ENCODE peak calls at places on chromosomes 1 and 21, in five cellular contexts. E is GM12878, T is K562, Z is H1, Q is HepG2. Y is an unnamed sample.

GRCh38 chr1:53644496-53644895 is 94.5 kb downstream of the GLIS1 start:
- DNase-seq in Z (no peak), Q (no peak), E (no peak), T (no peak), Y (no peak)

GRCh38 chr1:248906741-248907661 is 966 bp downstream of the PGBD2 start:
- DNase-seq in T (no peak), Z (no peak), Q (peak), E (no peak), Y (no peak)

GRCh38 chr21:45592208-45592619 is 50.0 kb upstream of the SLC19A1 start:
- DNase-seq in E (peak), Z (no peak), T (peak), Q (no peak), Y (no peak)

GRCh38 chr1:234605983-234606730 is 3.8 kb downstream of the IRF2BP2 start:
- DNase-seq in E (no peak), Z (no peak), Q (peak), T (peak), Y (no peak)

GRCh38 chr21:36719614-36720013 is 20.7 kb downstream of the SIM2 start:
- DNase-seq in Z (no peak), T (no peak), Q (no peak), E (no peak), Y (no peak)

GRCh38 chr1:11156958-11157357 is 32.2 kb upstream of the ANGPTL7 start:
- DNase-seq in Z (no peak), T (no peak), Q (no peak), E (no peak), Y (no peak)

GRCh38 chr1:234970731-234971476 is 157.7 kb downstream of the TOMM20 start:
- DNase-seq in T (no peak), E (no peak), Z (peak), Q (peak), Y (peak)

GRCh38 chr1:11563560-11564069 is 84.7 kb downstream of the DISP3 start:
- DNase-seq in E (no peak), Q (no peak), T (peak), Z (no peak), Y (peak)

GRCh38 chr21:34086887-34087306 is 13.5 kb downstream of the MRPS6 start:
- DNase-seq in Q (no peak), Z (no peak), T (peak), E (no peak), Y (no peak)

DNA sequence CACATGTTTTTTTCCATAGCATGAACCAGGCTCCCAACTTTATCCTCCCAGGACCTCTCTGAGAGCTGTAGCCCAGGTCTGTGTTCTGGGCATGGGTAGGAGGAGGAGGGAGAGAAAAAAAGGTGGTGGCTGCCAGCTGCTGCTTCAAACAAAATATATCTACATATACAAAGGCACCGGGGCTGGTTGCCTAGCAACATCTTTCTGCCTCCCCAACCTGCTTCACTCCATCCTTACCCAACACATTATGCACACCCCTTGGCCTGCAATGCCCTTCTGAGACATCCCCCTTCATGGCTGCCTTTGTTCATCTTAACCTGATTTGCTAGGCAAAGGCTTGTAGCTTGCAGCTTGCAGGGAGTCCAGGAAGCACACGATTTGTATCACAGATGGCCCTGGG is 27.2 kb upstream of the ATP1A1 start:
- DNase-seq in Z (no peak), T (no peak), E (no peak), Q (no peak), Y (peak)
- TF ChIP-seq GABPA in Z (no peak), T (no peak), E (no peak), Q (no peak), Y (no peak)

GRCh38 chr1:98677288-98677687 is 15.8 kb downstream of the SNX7 start:
- DNase-seq in Q (no peak), T (no peak), E (no peak), Z (no peak), Y (no peak)
- TF ChIP-seq MAX in Q (no peak), T (no peak), E (no peak), Z (no peak), Y (no peak)

GRCh38 chr1:42219627-42220026 is 55.1 kb upstream of the GUCA2A start:
- DNase-seq in E (no peak), Z (no peak), T (no peak), Q (no peak), Y (no peak)

GRCh38 chr1:42223036-42223435 is 58.5 kb upstream of the GUCA2A start:
- DNase-seq in Q (no peak), T (no peak), Z (no peak), E (no peak), Y (no peak)

DNA sequence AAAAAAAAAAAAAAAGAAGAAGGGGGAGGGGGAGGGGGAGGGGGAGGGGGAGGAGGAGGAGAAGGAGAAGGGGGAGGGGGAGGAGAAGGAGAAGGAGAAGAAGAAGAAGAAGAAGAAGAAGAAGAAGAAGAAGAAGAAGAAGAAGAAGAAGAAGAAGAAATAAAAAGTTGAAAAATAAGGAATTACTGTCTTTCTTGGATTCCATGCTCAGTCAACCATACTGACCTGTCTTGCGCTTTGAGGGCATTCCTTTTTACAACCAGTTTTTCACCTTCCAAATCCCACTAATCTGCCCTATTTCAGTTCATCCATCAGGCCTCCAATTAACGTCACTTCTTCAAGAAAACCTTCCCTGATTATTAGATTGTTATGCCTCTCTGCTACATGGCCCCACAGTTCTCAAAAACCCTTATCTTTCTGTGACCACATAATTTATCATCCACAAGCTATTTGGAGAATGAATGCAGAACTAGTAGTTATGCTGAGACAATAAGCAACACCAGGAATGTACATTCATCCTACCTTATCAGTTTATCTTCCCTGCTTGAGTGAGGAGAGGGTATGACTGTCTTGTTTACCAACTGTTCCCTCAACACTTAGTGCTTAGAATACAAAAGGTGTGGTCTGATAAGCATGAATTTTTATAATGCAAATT is 57.5 kb upstream of the GUCA2A start:
- DNase-seq in T (peak), E (no peak), Q (peak), Z (no peak), Y (no peak)
- TF ChIP-seq GABPA in T (no peak), E (no peak), Q (no peak), Z (no peak), Y (no peak)

GRCh38 chr1:117826119-117826518 is 103.3 kb downstream of the GDAP2 start:
- DNase-seq in Z (no peak), Q (no peak), E (no peak), T (no peak), Y (no peak)

GRCh38 chr1:117826551-117827078 is 102.8 kb downstream of the GDAP2 start:
- DNase-seq in Z (no peak), Q (peak), E (no peak), T (no peak), Y (peak)

GRCh38 chr1:117825414-117825813 is 104.0 kb downstream of the GDAP2 start:
- DNase-seq in Q (no peak), T (no peak), Z (no peak), E (no peak), Y (no peak)

GRCh38 chr1:117821782-117822447 is 107.5 kb downstream of the GDAP2 start:
- DNase-seq in T (peak), E (no peak), Z (no peak), Q (peak), Y (no peak)

DNA sequence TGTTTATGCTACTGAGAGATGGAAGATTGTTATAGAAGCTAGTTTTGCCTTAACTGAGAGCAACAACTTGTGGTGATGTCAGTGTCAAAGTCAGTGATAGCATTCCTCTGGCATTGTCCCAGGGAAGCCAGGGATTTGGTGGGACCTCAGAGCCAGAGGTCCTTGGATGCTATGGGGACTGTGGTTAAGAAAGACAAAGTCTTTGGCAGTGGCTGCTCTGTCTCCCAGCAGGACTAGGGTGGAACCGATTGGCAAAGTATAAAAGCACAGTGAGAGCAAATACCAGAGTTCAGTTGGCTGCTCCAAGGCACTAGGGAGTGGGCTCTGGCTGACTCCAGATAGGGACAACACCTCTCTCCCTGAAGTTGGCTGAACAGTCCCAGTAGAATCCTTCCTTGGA is 104.8 kb downstream of the GDAP2 start:
- DNase-seq in T (no peak), E (no peak), Q (no peak), Z (no peak), Y (no peak)
- TF ChIP-seq MAX in T (no peak), E (no peak), Q (no peak), Z (no peak), Y (no peak)

DNA sequence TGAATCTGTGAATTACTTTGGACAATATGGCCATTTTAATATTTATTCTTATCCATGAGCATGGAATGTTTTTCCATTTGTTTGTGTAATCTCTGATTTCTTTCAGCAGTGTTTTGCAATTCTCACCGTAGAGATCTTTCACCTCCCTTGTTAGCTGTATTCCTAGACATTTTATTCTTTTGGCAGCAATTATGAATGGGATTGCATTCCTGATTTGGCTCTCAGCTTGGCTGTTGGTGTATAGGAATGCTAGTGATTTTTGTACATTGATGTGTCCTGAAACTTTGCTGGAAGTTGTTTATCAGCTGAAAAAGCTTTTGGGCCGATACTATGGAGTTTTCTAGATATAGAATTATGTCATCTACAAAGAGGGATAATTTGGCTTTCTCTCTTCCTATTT is 44.2 kb upstream of the NEGR1 start:
- DNase-seq in Z (no peak), T (no peak), E (no peak), Q (no peak), Y (no peak)
- TF ChIP-seq GABPA in Z (no peak), T (no peak), E (no peak), Q (no peak), Y (no peak)

GRCh38 chr1:59716551-59717231 is 98.1 kb upstream of the HOOK1 start:
- DNase-seq in Q (no peak), E (no peak), Z (no peak), T (no peak), Y (no peak)

GRCh38 chr1:59718989-59719360 is 95.8 kb upstream of the HOOK1 start:
- DNase-seq in Q (no peak), T (no peak), E (no peak), Z (no peak), Y (no peak)

GRCh38 chr1:59718064-59718988 is 96.4 kb upstream of the HOOK1 start:
- DNase-seq in Z (no peak), E (no peak), T (peak), Q (peak), Y (no peak)

GRCh38 chr1:59714966-59715365 is 99.8 kb upstream of the HOOK1 start:
- DNase-seq in E (no peak), Z (no peak), Q (no peak), T (no peak), Y (no peak)

DNA sequence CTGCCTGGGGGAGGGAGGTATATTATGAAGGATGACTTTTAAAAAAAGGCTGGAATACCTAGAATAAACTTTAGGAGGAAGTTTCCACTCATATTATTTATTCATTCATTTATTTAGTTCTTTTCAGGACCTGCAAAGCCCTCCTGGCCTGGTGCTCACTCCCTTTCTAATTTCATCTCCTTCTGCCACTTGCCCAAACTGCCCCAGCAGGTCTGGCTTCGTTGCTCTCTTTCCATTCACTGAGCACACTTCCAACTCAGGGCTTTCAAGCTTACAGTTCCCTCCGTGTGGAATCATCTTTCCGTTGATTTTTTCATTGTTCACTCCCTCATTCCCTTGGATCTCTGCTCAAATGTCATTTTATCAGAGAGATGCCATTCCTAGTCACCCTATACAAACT is 94.0 kb upstream of the HOOK1 start:
- DNase-seq in E (no peak), Q (no peak), T (no peak), Z (no peak), Y (no peak)
- TF ChIP-seq MAX in E (no peak), Q (no peak), T (no peak), Z (no peak), Y (no peak)

GRCh38 chr1:223714421-223714724 is 2.0 kb downstream of the CAPN2 start:
- DNase-seq in Q (no peak), Z (no peak), T (no peak), E (no peak), Y (no peak)

GRCh38 chr1:223714849-223715709 is 2.7 kb downstream of the CAPN2 start:
- DNase-seq in T (peak), Q (no peak), E (no peak), Z (no peak), Y (no peak)

GRCh38 chr1:223712856-223713494 is 636 bp downstream of the CAPN2 start:
- DNase-seq in Q (no peak), T (peak), E (no peak), Z (peak), Y (no peak)

GRCh38 chr1:223712184-223712855 is at the start of gene CAPN2:
- DNase-seq in E (no peak), Z (peak), T (peak), Q (no peak), Y (peak)

DNA sequence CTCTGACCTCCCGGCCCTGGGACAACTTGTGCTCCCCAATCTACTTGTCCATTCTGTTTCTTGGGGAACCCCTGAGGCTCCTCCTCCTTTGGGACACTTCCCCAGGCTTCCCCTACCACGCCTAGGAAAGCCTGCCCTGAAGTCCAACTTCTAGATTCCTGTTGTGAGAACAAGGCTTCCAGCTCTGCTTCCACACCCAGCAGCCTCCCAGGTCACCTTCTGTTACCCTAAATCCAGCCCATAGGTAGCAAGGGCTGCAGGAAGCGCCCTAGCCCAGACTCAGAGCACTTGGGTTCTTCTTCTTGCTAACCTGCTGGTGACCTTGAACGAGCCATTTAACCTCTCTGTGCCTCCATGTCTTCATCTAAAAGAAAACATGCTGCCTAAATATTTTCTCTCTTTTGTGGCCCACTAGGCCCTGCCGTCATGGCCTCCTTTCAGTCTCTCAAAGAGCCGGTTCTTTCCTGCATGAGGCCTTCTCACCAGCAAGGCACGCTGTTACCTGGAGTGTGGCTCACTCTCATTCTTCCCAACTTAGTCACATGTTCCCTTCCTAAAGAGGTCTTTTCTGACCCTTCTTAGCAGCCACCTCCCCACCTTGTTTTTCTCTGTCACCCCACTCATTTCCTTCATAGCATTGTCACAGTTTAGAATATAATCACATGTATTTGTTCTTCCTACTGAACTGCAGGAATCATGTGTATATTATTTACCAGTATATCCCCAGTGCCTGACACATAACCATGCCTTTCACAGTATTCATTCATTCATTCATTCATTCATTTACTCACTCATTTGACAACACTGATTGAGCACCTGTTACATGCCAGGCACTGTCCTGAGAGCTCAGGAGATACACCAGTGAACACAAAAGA is 1.4 kb downstream of the CAPN2 start:
- DNase-seq in T (peak), Z (no peak), Q (no peak), E (no peak), Y (no peak)
- TF ChIP-seq GABPA in T (no peak), Z (no peak), Q (no peak), E (no peak), Y (no peak)

Y was measured in SK-N-SH.